ENCODE peak calls at places on chromosomes 16 and 17, in nine cellular contexts. Z is WERI-Rb-1, V is AG04450, J is upper lobe of right lung, U is H1, M is HCT116, O is mesenchymal stem cell, E is fibroblast of lung, W is tibial nerve. T is an unnamed sample.

GRCh38 chr17:78497115-78497540 is 80.1 kb downstream of the DNAH17 start:
- DNase-seq in Z (peak), V (peak), J (peak), U (peak), M (peak), O (peak), E (peak), W (peak), T (peak)

GRCh38 chr17:55320594-55321506 is 56.1 kb downstream of the HLF start:
- DNase-seq in Z (no peak), V (no peak), J (no peak), U (no peak), M (no peak), O (no peak), E (no peak), W (no peak), T (no peak)

GRCh38 chr16:6160871-6161270 is 1063.3 kb upstream of the EEF2KMT start:
- DNase-seq in Z (no peak), V (no peak), J (no peak), U (no peak), M (no peak), O (no peak), E (peak), W (no peak), T (no peak)

GRCh38 chr16:75296606-75297005 is 45.2 kb upstream of the BCAR1 start:
- DNase-seq in Z (no peak), V (no peak), J (no peak), U (no peak), M (no peak), O (peak), E (peak), W (no peak), T (no peak)

GRCh38 chr17:34706029-34706428 is 126.6 kb downstream of the TMEM132E start:
- DNase-seq in Z (no peak), V (no peak), J (no peak), U (no peak), M (no peak), O (no peak), E (peak), W (no peak), T (no peak)

GRCh38 chr17:64534187-64534586 is 27.4 kb downstream of the CEP95 start:
- DNase-seq in Z (peak), V (no peak), J (no peak), U (no peak), M (no peak), O (no peak), E (no peak), W (no peak), T (no peak)

GRCh38 chr17:46726106-46726670 is 92.3 kb downstream of the WNT3 start:
- DNase-seq in Z (peak), V (no peak), J (no peak), U (no peak), M (no peak), O (peak), E (peak), W (no peak), T (no peak)

GRCh38 chr16:78902291-78902690 is 698.2 kb downstream of the MAF start:
- DNase-seq in Z (no peak), V (no peak), J (no peak), U (no peak), M (no peak), O (no peak), E (no peak), W (no peak), T (no peak)

GRCh38 chr17:59643159-59643857 is 23.6 kb downstream of the CLTC start:
- DNase-seq in Z (no peak), V (no peak), J (no peak), U (no peak), M (no peak), O (peak), E (peak), W (no peak), T (no peak)

GRCh38 chr17:9242983-9243382 is 221.7 kb downstream of the NTN1 start:
- DNase-seq in Z (no peak), V (no peak), J (no peak), U (no peak), M (no peak), O (no peak), E (no peak), W (no peak), T (no peak)

GRCh38 chr16:27390157-27390556 is 11.8 kb upstream of the IL21R start:
- DNase-seq in Z (no peak), V (no peak), J (no peak), U (no peak), M (no peak), O (no peak), E (no peak), W (no peak), T (no peak)

GRCh38 chr16:84103678-84104077 is 13.1 kb downstream of the MBTPS1 start:
- DNase-seq in Z (no peak), V (no peak), J (no peak), U (no peak), M (no peak), O (no peak), E (peak), W (no peak), T (no peak)

GRCh38 chr17:74524751-74525725 is 6.2 kb downstream of the CD300LB start:
- DNase-seq in Z (no peak), V (no peak), J (no peak), U (no peak), M (no peak), O (no peak), E (no peak), W (no peak), T (no peak)

GRCh38 chr16:54847207-54847606 is 83.5 kb upstream of the IRX5 start:
- DNase-seq in Z (no peak), V (no peak), J (no peak), U (no peak), M (no peak), O (no peak), E (peak), W (no peak), T (peak)

GRCh38 chr17:64005734-64006167 is 7.6 kb downstream of the PRR29 start:
- DNase-seq in Z (no peak), V (no peak), J (no peak), U (no peak), M (no peak), O (no peak), E (no peak), W (no peak), T (no peak)

GRCh38 chr16:26644912-26645543 is 421.7 kb upstream of the C16orf82 start:
- DNase-seq in Z (no peak), V (no peak), J (no peak), U (no peak), M (no peak), O (no peak), E (no peak), W (no peak), T (no peak)

GRCh38 chr17:45334231-45334630 is 17.4 kb upstream of the MAP3K14 start:
- DNase-seq in Z (no peak), V (no peak), J (peak), U (no peak), M (no peak), O (no peak), E (no peak), W (no peak), T (no peak)

GRCh38 chr16:81627024-81627423 is 152.1 kb upstream of the PLCG2 start:
- DNase-seq in Z (no peak), V (no peak), J (no peak), U (no peak), M (no peak), O (peak), E (peak), W (no peak), T (no peak)

GRCh38 chr17:30000755-30001257 is 59.4 kb downstream of the EFCAB5 start:
- DNase-seq in Z (no peak), V (no peak), J (no peak), U (no peak), M (no peak), O (peak), E (no peak), W (no peak), T (no peak)

GRCh38 chr17:15490634-15491261 is 23.3 kb upstream of the CDRT4 start:
- DNase-seq in Z (peak), V (no peak), J (no peak), U (peak), M (peak), O (peak), E (peak), W (peak), T (peak)

GRCh38 chr17:61461967-61462733 is 9.9 kb downstream of the TBX4 start:
- DNase-seq in Z (no peak), V (no peak), J (no peak), U (no peak), M (no peak), O (peak), E (no peak), W (no peak), T (no peak)

GRCh38 chr17:73782641-73783381 is 138.6 kb upstream of the SDK2 start:
- DNase-seq in Z (peak), V (no peak), J (no peak), U (no peak), M (peak), O (no peak), E (no peak), W (no peak), T (no peak)

GRCh38 chr16:54473201-54473993 is 186.8 kb upstream of the IRX3 start:
- DNase-seq in Z (no peak), V (no peak), J (no peak), U (no peak), M (no peak), O (no peak), E (no peak), W (no peak), T (no peak)

GRCh38 chr17:68399638-68400403 is 57.5 kb downstream of the WIPI1 start:
- DNase-seq in Z (no peak), V (no peak), J (no peak), U (no peak), M (no peak), O (peak), E (peak), W (no peak), T (peak)

GRCh38 chr17:28204751-28205150 is 114.2 kb upstream of the TMEM97 start:
- DNase-seq in Z (no peak), V (no peak), J (no peak), U (no peak), M (no peak), O (no peak), E (peak), W (no peak), T (peak)

GRCh38 chr17:65163990-65164495 is 26.9 kb downstream of the RGS9 start:
- DNase-seq in Z (peak), V (no peak), J (no peak), U (no peak), M (peak), O (peak), E (peak), W (no peak), T (peak)

GRCh38 chr17:44279586-44280344 is 11.8 kb upstream of the SLC4A1 start:
- DNase-seq in Z (no peak), V (peak), J (peak), U (peak), M (no peak), O (peak), E (peak), W (peak), T (peak)

GRCh38 chr17:8606415-8606814 is 24.1 kb downstream of the MYH10 start:
- DNase-seq in Z (no peak), V (no peak), J (no peak), U (no peak), M (no peak), O (peak), E (no peak), W (no peak), T (no peak)

GRCh38 chr17:65013613-65014391 is 42.7 kb downstream of the GNA13 start:
- DNase-seq in Z (no peak), V (peak), J (no peak), U (no peak), M (peak), O (peak), E (peak), W (no peak), T (peak)

GRCh38 chr17:82902972-82903874 is 63.4 kb upstream of the ZNF750 start:
- DNase-seq in Z (no peak), V (no peak), J (no peak), U (no peak), M (no peak), O (no peak), E (no peak), W (no peak), T (no peak)

GRCh38 chr17:9273334-9274118 is 252.2 kb downstream of the NTN1 start:
- DNase-seq in Z (no peak), V (peak), J (no peak), U (no peak), M (no peak), O (no peak), E (peak), W (no peak), T (no peak)

GRCh38 chr17:13114601-13115024 is 96.8 kb upstream of the ELAC2 start:
- DNase-seq in Z (peak), V (peak), J (no peak), U (peak), M (peak), O (peak), E (peak), W (no peak), T (peak)

GRCh38 chr16:21656795-21657768 is 4.7 kb upstream of the IGSF6 start:
- DNase-seq in Z (peak), V (no peak), J (no peak), U (no peak), M (peak), O (peak), E (peak), W (no peak), T (peak)

GRCh38 chr16:10992797-10993196 is 48.4 kb downstream of the CLEC16A start:
- DNase-seq in Z (no peak), V (peak), J (no peak), U (no peak), M (peak), O (peak), E (peak), W (no peak), T (no peak)

GRCh38 chr17:57102122-57102521 is 17.1 kb downstream of the AKAP1 start:
- DNase-seq in Z (no peak), V (no peak), J (no peak), U (no peak), M (no peak), O (no peak), E (no peak), W (no peak), T (no peak)

GRCh38 chr16:3718019-3718391 is 681 bp upstream of the TRAP1 start:
- DNase-seq in Z (no peak), V (no peak), J (no peak), U (no peak), M (no peak), O (no peak), E (no peak), W (no peak), T (no peak)

GRCh38 chr16:3718628-3719027 is 1.3 kb upstream of the TRAP1 start:
- DNase-seq in Z (no peak), V (no peak), J (no peak), U (no peak), M (no peak), O (no peak), E (no peak), W (no peak), T (no peak)

GRCh38 chr16:3716831-3717234 is 491 bp downstream of the TRAP1 start:
- DNase-seq in Z (peak), V (no peak), J (no peak), U (no peak), M (no peak), O (peak), E (peak), W (no peak), T (no peak)

GRCh38 chr16:3715430-3715829 is 1.9 kb downstream of the TRAP1 start:
- DNase-seq in Z (no peak), V (no peak), J (no peak), U (no peak), M (no peak), O (no peak), E (no peak), W (no peak), T (no peak)

GRCh38 chr16:3717235-3718018 is at the start of gene TRAP1:
- DNase-seq in Z (peak), V (peak), J (peak), U (no peak), M (peak), O (peak), E (peak), W (peak), T (peak)
- H3K27ac ChIP-seq in Z (peak), V (no peak), J (peak), U (peak), M (peak), O (peak), E (peak), W (peak), T (no peak)

GRCh38 chr16:15879255-15879804 is 9.1 kb downstream of the CEP20 start:
- DNase-seq in Z (no peak), V (peak), J (no peak), U (no peak), M (no peak), O (peak), E (peak), W (no peak), T (no peak)

GRCh38 chr16:15881794-15882379 is 6.5 kb downstream of the CEP20 start:
- DNase-seq in Z (no peak), V (no peak), J (no peak), U (no peak), M (no peak), O (no peak), E (no peak), W (no peak), T (no peak)

GRCh38 chr16:15880909-15881308 is 7.5 kb downstream of the CEP20 start:
- DNase-seq in Z (no peak), V (no peak), J (no peak), U (no peak), M (no peak), O (no peak), E (no peak), W (no peak), T (no peak)

GRCh38 chr16:15882563-15882962 is 5.8 kb downstream of the CEP20 start:
- DNase-seq in Z (no peak), V (no peak), J (no peak), U (no peak), M (no peak), O (no peak), E (no peak), W (no peak), T (no peak)

GRCh38 chr16:15880434-15880833 is 8.0 kb downstream of the CEP20 start:
- DNase-seq in Z (no peak), V (no peak), J (no peak), U (no peak), M (no peak), O (no peak), E (no peak), W (no peak), T (no peak)
- H3K27ac ChIP-seq in Z (no peak), V (peak), J (no peak), U (no peak), M (no peak), O (no peak), E (peak), W (no peak), T (no peak)

DNA sequence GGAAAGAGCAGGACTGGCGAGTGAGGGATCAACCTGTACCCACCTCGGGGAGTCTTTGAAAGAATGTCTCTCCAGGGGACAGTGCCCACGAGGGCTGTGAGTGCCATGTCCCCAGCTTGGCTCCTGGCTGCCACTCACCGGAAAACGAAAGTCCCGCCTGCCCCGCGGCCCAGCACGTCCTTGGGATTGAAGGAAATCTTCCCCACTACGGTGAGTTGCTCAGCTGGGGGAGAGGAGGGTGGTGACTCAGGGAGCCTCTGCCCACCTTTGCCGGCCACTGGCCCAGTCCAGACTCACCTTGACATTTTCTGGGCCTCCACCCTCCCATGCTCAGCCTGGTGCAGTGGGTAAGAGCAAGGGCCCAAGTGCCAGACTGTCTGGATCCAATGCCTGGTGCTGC is 17.1 kb downstream of the PLK1 start:
- DNase-seq in Z (no peak), V (no peak), J (no peak), U (no peak), M (no peak), O (no peak), E (no peak), W (no peak), T (no peak)
- H3K27ac ChIP-seq in Z (no peak), V (no peak), J (no peak), U (no peak), M (no peak), O (no peak), E (no peak), W (no peak), T (no peak)

GRCh38 chr17:7438050-7438614 is 1.2 kb upstream of the FGF11 start:
- DNase-seq in Z (peak), V (no peak), J (peak), U (no peak), M (no peak), O (peak), E (no peak), W (no peak), T (no peak)
- H3K27ac ChIP-seq in Z (no peak), V (no peak), J (no peak), U (no peak), M (no peak), O (no peak), E (no peak), W (no peak), T (no peak)

GRCh38 chr17:48544356-48545021 is 420 bp downstream of the HOXB2 start:
- DNase-seq in Z (no peak), V (peak), J (peak), U (no peak), M (no peak), O (peak), E (peak), W (peak), T (no peak)
- H3K27ac ChIP-seq in Z (no peak), V (peak), J (peak), U (no peak), M (no peak), O (peak), E (peak), W (peak), T (peak)

DNA sequence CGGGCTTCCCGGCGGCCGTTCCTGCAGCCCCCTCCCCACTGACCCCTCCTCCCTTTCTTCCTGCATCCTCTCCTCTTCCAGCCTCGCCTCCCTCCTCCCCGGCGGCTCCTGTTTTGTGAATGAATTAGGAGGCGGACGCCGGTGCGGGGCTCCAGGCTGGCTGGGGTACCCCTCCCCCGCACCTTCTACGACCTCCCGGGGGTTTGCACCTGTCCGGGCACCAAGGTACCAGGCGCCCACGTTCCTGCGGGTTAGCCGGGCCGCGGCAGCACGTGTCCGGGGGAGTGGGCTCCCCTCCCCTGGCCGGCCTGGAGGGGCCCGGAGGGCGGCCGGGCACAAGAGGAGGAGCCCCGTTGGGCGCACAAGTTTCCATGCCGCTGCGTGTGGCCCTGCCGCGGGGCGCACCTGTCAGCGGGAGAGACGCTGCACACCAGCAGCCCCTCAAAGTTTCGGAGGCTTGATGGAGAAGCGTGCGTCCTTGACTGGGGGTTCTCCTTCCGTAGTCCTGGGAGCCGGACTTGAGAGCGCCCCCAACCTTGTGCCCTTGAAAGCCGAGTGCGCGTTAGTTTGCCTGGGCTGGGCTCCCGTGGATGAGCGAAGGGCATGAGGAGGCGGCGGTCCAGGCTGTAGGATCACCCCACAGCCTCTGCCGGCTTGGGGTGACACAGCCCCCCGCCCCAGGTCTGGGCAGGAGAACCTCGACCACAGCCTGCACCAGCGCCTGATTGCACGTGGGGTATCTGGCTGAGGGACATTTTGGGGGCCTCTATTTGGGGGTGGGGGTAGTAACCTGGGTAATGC is 1.2 kb downstream of the HAS3 start:
- DNase-seq in Z (no peak), V (no peak), J (no peak), U (no peak), M (no peak), O (peak), E (no peak), W (no peak), T (no peak)
- H3K27ac ChIP-seq in Z (no peak), V (no peak), J (no peak), U (no peak), M (peak), O (no peak), E (no peak), W (no peak), T (no peak)

GRCh38 chr16:72013389-72013788 is 4.8 kb downstream of the DHODH start:
- DNase-seq in Z (no peak), V (no peak), J (peak), U (no peak), M (no peak), O (no peak), E (peak), W (no peak), T (peak)

GRCh38 chr16:72015124-72015523 is 6.6 kb downstream of the DHODH start:
- DNase-seq in Z (no peak), V (no peak), J (no peak), U (no peak), M (no peak), O (no peak), E (no peak), W (no peak), T (no peak)

GRCh38 chr16:72012607-72013006 is 4.1 kb downstream of the DHODH start:
- DNase-seq in Z (no peak), V (no peak), J (no peak), U (no peak), M (no peak), O (no peak), E (no peak), W (no peak), T (no peak)

GRCh38 chr16:72013888-72014538 is 5.5 kb downstream of the DHODH start:
- DNase-seq in Z (no peak), V (no peak), J (no peak), U (no peak), M (no peak), O (no peak), E (peak), W (no peak), T (no peak)

GRCh38 chr16:72014675-72015074 is 6.1 kb downstream of the DHODH start:
- DNase-seq in Z (no peak), V (no peak), J (no peak), U (no peak), M (no peak), O (no peak), E (no peak), W (no peak), T (peak)
- H3K27ac ChIP-seq in Z (no peak), V (no peak), J (peak), U (no peak), M (no peak), O (no peak), E (no peak), W (no peak), T (no peak)

GRCh38 chr16:71380831-71381230 is 22.3 kb downstream of the CALB2 start:
- DNase-seq in Z (no peak), V (no peak), J (no peak), U (no peak), M (no peak), O (no peak), E (no peak), W (no peak), T (no peak)
- H3K27ac ChIP-seq in Z (no peak), V (no peak), J (no peak), U (no peak), M (no peak), O (no peak), E (no peak), W (no peak), T (no peak)